ENCODE peak calls at places on chromosomes 11 and 22, in four cellular contexts. O is endothelial cell of umbilical vein, B is K562, M is IMR-90. G is an unnamed sample.

GRCh38 chr11:100741866-100742625 is 55.0 kb downstream of the ARHGAP42 start:
- DNase-seq in O (no peak), M (peak; percentile 30), B (no peak), G (no peak)

GRCh38 chr11:692824-693414 is 2.1 kb downstream of the DEAF1 start:
- DNase-seq in M (no peak), B (peak; percentile 37), O (no peak), G (no peak)

GRCh38 chr11:116535954-116536353 is 236.8 kb downstream of the BUD13 start:
- DNase-seq in O (no peak), M (no peak), B (no peak), G (no peak)

GRCh38 chr11:1126935-1127663 is 30.7 kb upstream of the MUC5AC start:
- DNase-seq in O (no peak), M (no peak), B (no peak), G (no peak)

GRCh38 chr11:108431997-108432396 is 35.3 kb downstream of the C11orf65 start:
- DNase-seq in M (no peak), O (no peak), B (no peak), G (no peak)

GRCh38 chr11:69546735-69547370 is 65.4 kb downstream of the LINC01488 start:
- DNase-seq in O (no peak), B (no peak), M (no peak), G (no peak)

GRCh38 chr11:34356918-34357645 is 728 bp downstream of the ABTB2 start:
- DNase-seq in M (peak; percentile 51), B (peak; percentile 21), O (peak; percentile 52), G (no peak)

GRCh38 chr22:32444068-32444467 is 20.2 kb downstream of the BPIFC start:
- DNase-seq in O (peak; percentile 5), B (peak; percentile 44), M (no peak), G (no peak)

GRCh38 chr11:1006762-1007161 is 29.8 kb downstream of the MUC6 start:
- DNase-seq in O (no peak), B (no peak), M (no peak), G (no peak)

GRCh38 chr11:44842219-44842618 is 108.5 kb downstream of the TP53I11 start:
- DNase-seq in B (no peak), M (peak; percentile 96), O (no peak), G (no peak)

GRCh38 chr11:59556115-59556882 is 45.0 kb downstream of the OR4D9 start:
- DNase-seq in M (peak; percentile 93), O (peak; percentile 75), B (peak; percentile 93), G (no peak)

GRCh38 chr11:46612326-46612725 is 4.7 kb downstream of the HARBI1 start:
- DNase-seq in M (no peak), B (no peak), O (no peak), G (no peak)

GRCh38 chr11:69306821-69307220 is 12.9 kb downstream of the MYEOV start:
- DNase-seq in B (no peak), M (no peak), O (no peak), G (no peak)

GRCh38 chr11:88102595-88102929 is 72.7 kb downstream of the RAB38 start:
- DNase-seq in M (no peak), O (no peak), B (no peak), G (peak; percentile 42)

GRCh38 chr22:38414009-38414395 is 41.0 kb downstream of the KCNJ4 start:
- DNase-seq in M (no peak), B (no peak), O (no peak), G (no peak)

GRCh38 chr11:106424111-106424510 is 346.6 kb downstream of the AASDHPPT start:
- DNase-seq in O (no peak), M (peak; percentile 83), B (no peak), G (peak; percentile 75)

GRCh38 chr11:12958984-12959383 is 50.1 kb upstream of the RASSF10 start:
- DNase-seq in M (no peak), O (no peak), B (no peak), G (no peak)
- H3K9me1 ChIP-seq in M (no peaks in the 10 kb centered on the region), O (no peaks in the 10 kb centered on the region), B (no peaks in the 10 kb centered on the region), G (no peaks in the 10 kb centered on the region)

GRCh38 chr11:130155106-130155505 is 4.5 kb upstream of the ST14 start:
- DNase-seq in M (no peak), O (no peak), B (no peak), G (no peak)
- H3K4me2 ChIP-seq in M (no peak overlapping the region), O (no peak overlapping the region), B (no peak overlapping the region), G (no peak overlapping the region)

GRCh38 chr11:104078250-104078649 is 41.8 kb downstream of the DDI1 start:
- DNase-seq in B (no peak), M (no peak), O (no peak), G (no peak)
- H3K9me1 ChIP-seq in B (no peaks in the 10 kb centered on the region), M (no peaks in the 10 kb centered on the region), O (no peaks in the 10 kb centered on the region), G (no peaks in the 10 kb centered on the region)

DNA sequence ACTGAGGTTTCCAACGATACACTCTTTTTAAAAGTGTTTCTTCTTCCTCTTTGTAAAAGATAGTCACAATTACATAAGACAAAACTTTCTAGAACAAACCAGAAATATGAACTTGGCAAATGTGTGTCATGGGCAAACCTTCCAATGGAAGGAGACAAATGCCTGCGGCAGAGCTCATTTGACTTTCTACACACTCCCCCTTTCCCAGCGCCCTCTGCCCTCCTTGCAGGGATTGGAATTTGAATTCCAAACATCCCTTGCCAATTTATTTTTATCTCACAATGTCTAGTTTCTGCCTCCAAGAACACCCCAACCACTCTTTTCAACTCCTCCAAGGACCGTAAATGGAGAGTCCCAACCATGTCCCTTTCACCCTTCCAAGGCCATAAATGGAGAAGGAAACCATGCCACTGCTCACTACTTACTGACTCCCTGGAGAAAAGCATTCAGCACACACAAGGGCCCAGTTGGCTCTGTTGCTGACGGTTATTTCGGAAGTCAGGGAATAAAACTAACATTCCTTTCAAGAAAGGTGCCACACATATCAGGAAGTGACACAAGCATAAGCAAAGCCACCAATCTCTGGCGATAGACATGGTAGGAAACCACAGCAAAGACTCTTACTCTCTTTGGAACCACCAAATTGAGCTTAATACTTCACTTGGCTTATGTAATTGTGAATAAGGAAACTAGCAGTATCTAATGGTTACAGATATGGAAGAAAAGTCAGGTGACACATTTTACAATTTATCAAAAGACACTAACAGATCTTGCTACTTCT is 15.0 kb upstream of the ESAM start:
- DNase-seq in M (no peak), O (no peak), B (no peak), G (no peak)
- H3K4me2 ChIP-seq in M (no peak overlapping the region), O (no peak overlapping the region), B (no peak overlapping the region), G (no peak overlapping the region)

DNA sequence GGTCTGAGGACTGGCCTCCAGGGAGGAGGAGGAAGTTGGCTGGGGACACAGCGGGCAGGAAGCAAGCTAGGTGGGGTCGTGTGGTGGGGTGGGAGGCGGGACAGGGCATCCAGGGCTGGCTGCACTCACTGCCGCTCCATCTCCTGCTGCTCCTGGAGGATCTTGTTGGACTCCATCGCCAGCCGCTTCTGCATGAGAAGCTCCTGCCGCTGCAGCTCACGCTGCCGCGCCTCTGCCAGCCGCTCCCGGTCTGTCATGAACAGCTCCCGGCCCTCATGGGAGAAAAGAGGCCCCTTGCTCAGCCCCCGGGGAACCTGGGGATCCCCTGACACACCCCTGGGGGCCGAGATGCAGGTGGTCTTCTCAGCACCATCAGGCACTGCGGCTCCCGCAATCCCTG is 21.6 kb downstream of the USH1C start:
- DNase-seq in O (no peak), M (no peak), B (no peak), G (no peak)
- H3K9me1 ChIP-seq in O (no peaks in the 10 kb centered on the region), M (no peaks in the 10 kb centered on the region), B (no peaks in the 10 kb centered on the region), G (no peaks in the 10 kb centered on the region)

DNA sequence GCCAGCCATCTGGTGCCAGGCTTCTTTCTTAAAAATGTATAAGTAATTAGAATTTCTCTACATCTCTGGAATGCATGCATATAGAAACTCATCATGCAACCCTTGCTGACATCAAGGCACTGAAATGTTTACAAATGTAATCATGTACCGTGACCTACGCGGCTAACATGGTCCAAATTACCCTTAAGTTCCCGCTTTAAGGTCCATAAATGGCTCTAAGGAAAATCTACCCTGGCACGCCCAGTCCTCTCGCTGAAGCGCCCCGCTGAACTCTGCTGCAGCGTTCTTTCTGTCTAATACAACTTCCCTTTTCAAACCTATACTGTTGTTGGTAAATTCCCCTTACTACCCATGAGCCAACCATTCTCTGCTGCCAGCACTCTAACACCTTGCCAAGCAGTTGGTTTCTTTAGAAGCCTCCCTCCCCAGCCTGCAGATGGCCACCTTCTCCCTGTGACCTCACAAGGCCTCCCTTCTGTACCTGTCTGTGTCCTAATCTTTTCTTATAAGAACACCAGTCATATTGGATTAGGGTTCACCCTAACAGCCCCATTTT is 13.5 kb upstream of the HMOX1 start:
- DNase-seq in O (no peak), M (no peak), B (no peak), G (no peak)
- H3K4me2 ChIP-seq in O (no peak overlapping the region), M (no peak overlapping the region), B (no peak overlapping the region), G (no peak overlapping the region)

GRCh38 chr11:78224506-78224905 is 35.8 kb downstream of the USP35 start:
- DNase-seq in O (no peak), M (no peak), B (no peak), G (no peak)
- H3K9me1 ChIP-seq in O (no peaks in the 10 kb centered on the region), M (peaks cover 23% of the 10 kb centered on the region), B (no peaks in the 10 kb centered on the region), G (no peaks in the 10 kb centered on the region)

DNA sequence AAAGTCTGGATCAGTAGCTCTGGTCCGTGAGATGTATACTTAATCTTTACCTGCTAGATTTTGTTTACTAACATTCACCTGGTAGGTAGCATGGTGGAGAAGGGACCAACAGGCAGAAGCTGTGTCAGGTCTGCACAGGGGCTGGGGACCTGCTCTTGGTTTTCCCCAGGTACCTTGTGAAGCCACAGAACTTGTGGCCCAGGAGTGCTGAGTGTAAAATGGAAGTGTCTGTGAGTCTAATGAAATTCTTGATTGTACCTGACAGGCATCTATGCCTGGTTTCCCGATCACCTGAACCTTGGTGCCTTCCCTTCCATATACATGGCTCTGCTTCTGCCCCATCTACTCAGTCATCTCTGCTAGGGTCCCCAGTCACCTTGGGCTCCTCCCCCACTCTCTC is 94.3 kb downstream of the CWC15 start:
- DNase-seq in O (no peak), M (no peak), B (no peak), G (no peak)
- H3K4me2 ChIP-seq in O (no peak overlapping the region), M (no peak overlapping the region), B (no peak overlapping the region), G (no peak overlapping the region)

G was measured in keratinocyte.